ENCODE peak calls at places on chromosomes 7 and 10, in nine cellular contexts. H is HFF-Myc; X is cardiac muscle cell; T is heart right ventricle; V is coronary artery; B is CD8-positive, alpha-beta memory T cell; S is body of pancreas; C is sigmoid colon; O is HAP-1. A is an unnamed sample.
A peak's percentile ranks its signal among the peaks of the same experiment; 100 is the strongest.

GRCh38 chr7:148144827-148145226 is 445.7 kb upstream of the C7orf33 start:
- DNase-seq in H (no peak), X (no peak), T (no peak), V (no peak), B (no peak), S (no peak), C (no peak), O (no peak), A (no peak)

GRCh38 chr7:118003438-118003837 is 130.2 kb upstream of the CTTNBP2 start:
- DNase-seq in H (no peak), X (no peak), T (no peak), V (no peak), B (no peak), S (no peak), C (no peak), O (no peak), A (no peak)

GRCh38 chr10:93993782-93994668 is at the start of gene PLCE1:
- DNase-seq in H (no peak), X (peak; percentile 80), T (peak; percentile 46), V (peak; percentile 82), B (no peak), S (peak; percentile 72), C (peak; percentile 65), O (peak; percentile 34), A (peak; percentile 23)

GRCh38 chr7:134718211-134718875 is 61.1 kb upstream of the CALD1 start:
- DNase-seq in H (no peak), X (no peak), T (no peak), V (no peak), B (no peak), S (no peak), C (no peak), O (no peak), A (no peak)

GRCh38 chr7:27526991-27527722 is 135.5 kb downstream of the HIBADH start:
- DNase-seq in H (no peak), X (no peak), T (no peak), V (no peak), B (no peak), S (no peak), C (no peak), O (no peak), A (no peak)

GRCh38 chr10:784759-785538 is 95.5 kb upstream of the DIP2C start:
- DNase-seq in H (peak; percentile 10), X (peak; percentile 53), T (peak; percentile 33), V (peak; percentile 77), B (no peak), S (peak; percentile 70), C (peak; percentile 86), O (peak; percentile 17), A (peak; percentile 43)

GRCh38 chr10:78309536-78310237 is 276.0 kb downstream of the RPS24 start:
- DNase-seq in H (no peak), X (no peak), T (no peak), V (peak; percentile 28), B (no peak), S (no peak), C (no peak), O (no peak), A (peak; percentile 2)

GRCh38 chr10:44569193-44570091 is 184.5 kb upstream of the CXCL12 start:
- DNase-seq in H (peak; percentile 15), X (no peak), T (peak; percentile 35), V (peak; percentile 84), B (no peak), S (no peak), C (no peak), O (no peak), A (no peak)

GRCh38 chr10:31146496-31147219 is 115.0 kb upstream of the ZNF438 start:
- DNase-seq in H (no peak), X (peak; percentile 46), T (peak; percentile 84), V (no peak), B (no peak), S (no peak), C (peak; percentile 78), O (no peak), A (no peak)

GRCh38 chr7:42869131-42870020 is 42.5 kb downstream of the C7orf25 start:
- DNase-seq in H (peak; percentile 30), X (no peak), T (no peak), V (no peak), B (no peak), S (no peak), C (no peak), O (no peak), A (peak; percentile 62)

GRCh38 chr7:98514211-98515150 is 102.6 kb upstream of the NPTX2 start:
- DNase-seq in H (no peak), X (no peak), T (no peak), V (no peak), B (peak; percentile 54), S (no peak), C (peak; percentile 38), O (no peak), A (no peak)

GRCh38 chr7:111517441-111518037 is 44.8 kb downstream of the IMMP2L start:
- DNase-seq in H (no peak), X (no peak), T (no peak), V (no peak), B (no peak), S (no peak), C (no peak), O (no peak), A (no peak)

GRCh38 chr10:46541017-46541661 is 15.3 kb downstream of the GPRIN2 start:
- DNase-seq in H (no peak), X (peak; percentile 85), T (no peak), V (no peak), B (peak; percentile 51), S (peak; percentile 59), C (peak; percentile 64), O (no peak), A (no peak)
- H3K4me3 ChIP-seq in H (no peak overlapping the region), X (peak overlapping the region; percentile 28), T (peak overlapping the region; percentile 19), V (peak overlapping the region; percentile 61), B (no peak overlapping the region), S (no peak overlapping the region), C (peak overlapping the region; percentile 8), O (no peak overlapping the region), A (no peak overlapping the region)

GRCh38 chr7:151229249-151229648 is 2.2 kb upstream of the ABCF2 start:
- DNase-seq in H (no peak), X (no peak), T (no peak), V (no peak), B (no peak), S (no peak), C (no peak), O (no peak), A (no peak)

GRCh38 chr7:151226560-151226874 is 488 bp downstream of the ABCF2 start:
- DNase-seq in H (no peak), X (no peak), T (no peak), V (no peak), B (no peak), S (no peak), C (no peak), O (no peak), A (no peak)

GRCh38 chr7:151225948-151226510 is 976 bp downstream of the ABCF2 start:
- DNase-seq in H (no peak), X (no peak), T (no peak), V (no peak), B (peak; percentile 33), S (no peak), C (no peak), O (no peak), A (no peak)

GRCh38 chr7:151226875-151227782 is at the start of gene ABCF2:
- DNase-seq in H (peak; percentile 91), X (peak; percentile 99), T (peak; percentile 99), V (peak; percentile 100), B (peak; percentile 98), S (peak; percentile 99), C (peak; percentile 100), O (peak; percentile 98), A (peak; percentile 99)

GRCh38 chr7:151228024-151228866 is 1.2 kb upstream of the ABCF2 start:
- DNase-seq in H (no peak), X (no peak), T (no peak), V (no peak), B (no peak), S (no peak), C (no peak), O (no peak), A (no peak)
- H3K4me3 ChIP-seq in H (peak overlapping the region; percentile 70), X (peak overlapping the region; percentile 92), T (peak overlapping the region; percentile 89), V (peak overlapping the region; percentile 82), B (peak overlapping the region; percentile 99), S (no peak overlapping the region), C (peak overlapping the region; percentile 38), O (peak overlapping the region; percentile 65), A (peak overlapping the region; percentile 55)

DNA sequence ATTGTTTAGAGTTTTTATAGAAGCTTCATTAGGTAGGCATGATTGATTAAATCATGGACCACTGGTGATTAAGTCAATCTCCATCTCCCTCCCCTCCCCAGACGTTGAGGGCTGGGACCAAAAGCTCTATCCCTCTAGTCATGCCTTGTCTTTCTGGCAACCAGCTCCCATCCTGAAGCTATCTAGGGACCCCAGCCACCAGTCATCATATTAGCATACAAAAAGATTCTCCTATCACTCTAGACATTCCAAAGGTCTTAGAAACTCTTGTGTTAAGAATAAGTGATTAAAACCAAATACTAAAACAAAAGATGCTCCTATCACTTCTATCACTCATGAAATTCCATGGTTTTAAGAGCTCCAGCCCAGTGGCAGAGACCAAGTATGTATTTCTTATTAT is 178.2 kb downstream of the RAPGEF5 start:
- DNase-seq in H (no peak), X (no peak), T (no peak), V (no peak), B (no peak), S (no peak), C (no peak), O (no peak), A (no peak)
- H3K4me3 ChIP-seq in H (no peak overlapping the region), X (no peak overlapping the region), T (no peak overlapping the region), V (no peak overlapping the region), B (no peak overlapping the region), S (no peak overlapping the region), C (no peak overlapping the region), O (no peak overlapping the region), A (no peak overlapping the region)

GRCh38 chr10:76560338-76560737 is 1077.3 kb downstream of the KCNMA1 start:
- DNase-seq in H (no peak), X (no peak), T (no peak), V (no peak), B (no peak), S (no peak), C (no peak), O (no peak), A (no peak)

GRCh38 chr10:76559889-76560215 is 1077.8 kb downstream of the KCNMA1 start:
- DNase-seq in H (peak; percentile 42), X (no peak), T (no peak), V (no peak), B (no peak), S (no peak), C (no peak), O (no peak), A (no peak)

GRCh38 chr10:76558996-76559888 is 1078.4 kb downstream of the KCNMA1 start:
- DNase-seq in H (peak; percentile 99), X (no peak), T (no peak), V (no peak), B (no peak), S (no peak), C (no peak), O (no peak), A (no peak)

GRCh38 chr10:76555271-76555670 is 1082.3 kb downstream of the KCNMA1 start:
- DNase-seq in H (no peak), X (no peak), T (no peak), V (no peak), B (no peak), S (no peak), C (no peak), O (no peak), A (no peak)

DNA sequence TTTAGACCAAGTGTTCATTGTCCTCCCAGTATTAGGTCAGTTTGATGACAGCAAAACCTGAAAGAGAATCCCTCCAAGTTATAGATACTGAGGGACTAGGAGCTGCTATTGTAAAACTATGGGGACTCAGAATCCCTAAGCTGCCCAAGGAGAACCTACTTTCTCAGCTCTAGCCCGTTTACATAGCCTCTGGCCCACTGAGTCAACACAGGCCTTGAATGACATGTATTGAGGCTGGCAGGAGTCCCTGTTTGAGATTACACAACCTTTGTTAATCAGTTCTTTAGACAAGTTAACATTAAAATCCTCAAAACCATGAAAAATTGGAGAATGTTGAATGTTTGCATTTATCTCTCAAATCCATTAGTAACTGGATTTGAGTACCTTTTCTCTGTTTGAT is 1079.0 kb downstream of the KCNMA1 start:
- DNase-seq in H (no peak), X (no peak), T (no peak), V (no peak), B (no peak), S (peak; percentile 64), C (peak; percentile 80), O (no peak), A (no peak)
- H3K4me3 ChIP-seq in H (no peak overlapping the region), X (no peak overlapping the region), T (no peak overlapping the region), V (no peak overlapping the region), B (no peak overlapping the region), S (no peak overlapping the region), C (no peak overlapping the region), O (no peak overlapping the region), A (no peak overlapping the region)